ENCODE peak calls at places on chromosomes 1 and 21, in six cellular contexts. F is thyroid gland, H is A549, P is prostate gland, T is fibroblast of the aortic adventitia, Z is stomach. I is an unnamed sample.
A peak's percentile ranks its signal among the peaks of the same experiment; 100 is the strongest.

GRCh38 chr1:6603851-6604558 is 1.3 kb upstream of the KLHL21 start:
- DNase-seq in H (no peak), T (peak; percentile 91), Z (peak; percentile 84), F (peak; percentile 71), P (peak; percentile 80), I (peak; percentile 81)

GRCh38 chr1:89598450-89599331 is 34.2 kb upstream of the LRRC8C start:
- DNase-seq in Z (no peak), H (peak; percentile 31), F (no peak), T (peak; percentile 55), P (no peak), I (no peak)

GRCh38 chr1:46246548-46247432 is 773 bp upstream of the RAD54L start:
- DNase-seq in H (no peak), T (peak; percentile 42), P (no peak), F (peak; percentile 93), Z (no peak), I (peak; percentile 8)

GRCh38 chr21:42063578-42064521 is 7.3 kb upstream of the UMODL1 start:
- DNase-seq in Z (peak; percentile 73), H (no peak), T (no peak), P (peak; percentile 57), F (peak; percentile 67), I (no peak)

GRCh38 chr1:208534604-208534907 is 290.4 kb upstream of the PLXNA2 start:
- DNase-seq in Z (no peak), H (no peak), T (no peak), F (no peak), P (no peak), I (no peak)

GRCh38 chr1:208177656-208178055 is 66.5 kb downstream of the PLXNA2 start:
- DNase-seq in F (peak; percentile 53), T (no peak), H (no peak), P (no peak), Z (peak; percentile 51), I (no peak)

GRCh38 chr21:39093526-39093925 is 89.7 kb downstream of the PSMG1 start:
- DNase-seq in F (no peak), T (no peak), Z (no peak), P (no peak), H (no peak), I (no peak)

GRCh38 chr1:114671011-114671938 is 1.4 kb upstream of the DENND2C start:
- DNase-seq in Z (no peak), P (no peak), F (no peak), H (peak; percentile 3), T (peak; percentile 44), I (no peak)

GRCh38 chr21:35796834-35797233 is 263.5 kb downstream of the SETD4 start:
- DNase-seq in F (no peak), H (no peak), Z (no peak), T (peak; percentile 24), P (no peak), I (no peak)

GRCh38 chr1:113765306-113765705 is 6.0 kb upstream of the PHTF1 start:
- DNase-seq in T (peak; percentile 41), P (no peak), F (no peak), H (no peak), Z (no peak), I (no peak)

GRCh38 chr1:225580180-225581099 is 72.5 kb downstream of the ENAH start:
- DNase-seq in H (no peak), F (no peak), Z (no peak), P (no peak), T (peak; percentile 34), I (no peak)

GRCh38 chr1:48775817-48776399 is 783 bp downstream of the BEND5 start:
- DNase-seq in P (no peak), T (no peak), Z (no peak), H (no peak), F (no peak), I (no peak)

GRCh38 chr21:44816761-44817505 is 929 bp downstream of the SUMO3 start:
- DNase-seq in H (no peak), Z (no peak), T (no peak), F (no peak), P (no peak), I (no peak)

GRCh38 chr1:166354411-166354810 is 187.6 kb upstream of the FAM78B start:
- DNase-seq in Z (no peak), F (no peak), H (no peak), P (no peak), T (no peak), I (no peak)

GRCh38 chr1:11804666-11805453 is 904 bp downstream of the MTHFR start:
- DNase-seq in P (peak; percentile 53), F (peak; percentile 91), Z (peak; percentile 66), T (peak; percentile 78), H (no peak), I (peak; percentile 68)

GRCh38 chr1:47590523-47591225 is 152.8 kb downstream of the FOXD2 start:
- DNase-seq in F (no peak), Z (no peak), T (no peak), P (no peak), H (no peak), I (no peak)

GRCh38 chr1:111045033-111045722 is 81.5 kb upstream of the LRIF1 start:
- DNase-seq in H (no peak), P (no peak), T (peak; percentile 24), Z (peak; percentile 76), F (peak; percentile 27), I (no peak)

GRCh38 chr21:44337941-44338895 is 972 bp downstream of the CFAP410 start:
- DNase-seq in P (peak; percentile 64), T (peak; percentile 46), H (peak; percentile 65), Z (peak; percentile 66), F (peak; percentile 73), I (peak; percentile 47)

GRCh38 chr21:41727784-41728763 is 38.8 kb downstream of the RIPK4 start:
- DNase-seq in F (no peak), Z (no peak), P (no peak), T (no peak), H (no peak), I (no peak)

GRCh38 chr1:156804572-156805243 is 11.9 kb downstream of the SH2D2A start:
- DNase-seq in P (no peak), T (peak; percentile 65), Z (no peak), H (no peak), F (peak; percentile 65), I (peak; percentile 90)

GRCh38 chr1:229278120-229278741 is 7.3 kb downstream of the RAB4A start:
- DNase-seq in P (no peak), T (no peak), H (no peak), Z (no peak), F (no peak), I (no peak)

DNA sequence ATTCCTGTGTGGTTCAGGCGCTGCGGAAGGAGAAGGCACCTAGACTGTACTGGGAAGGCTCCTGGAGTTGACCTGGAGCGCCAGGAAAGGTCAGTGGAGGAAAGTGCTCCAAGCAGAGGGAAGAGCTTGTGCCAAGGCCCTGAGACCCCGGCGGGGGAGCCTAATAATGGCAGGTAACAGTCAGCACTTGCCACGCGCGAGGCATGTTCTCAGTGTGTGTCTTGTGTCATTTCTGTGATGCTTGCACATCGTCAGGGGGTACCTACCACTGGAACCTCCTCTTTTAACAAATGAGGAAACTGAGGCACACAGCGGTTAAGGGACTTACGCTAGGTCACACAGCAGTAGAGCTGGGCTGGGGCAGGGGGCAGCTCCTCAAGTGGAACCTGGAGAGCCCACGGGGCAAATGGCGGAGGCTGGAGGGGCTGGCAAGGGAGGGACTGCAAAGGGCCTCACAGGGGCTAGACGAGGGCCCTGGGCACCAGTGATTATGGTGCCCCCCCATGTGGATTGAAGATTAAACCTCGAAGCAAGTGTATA is 976 bp upstream of the BMP8B start:
- DNase-seq in T (no peak), Z (no peak), F (no peak), P (no peak), H (no peak), I (no peak)
- H3K4me3 ChIP-seq in T (no peak overlapping the region), Z (peak overlapping the region; percentile 64), F (peak overlapping the region; percentile 49), P (peak overlapping the region; percentile 61), H (peak overlapping the region; percentile 64), I (no peak overlapping the region)

DNA sequence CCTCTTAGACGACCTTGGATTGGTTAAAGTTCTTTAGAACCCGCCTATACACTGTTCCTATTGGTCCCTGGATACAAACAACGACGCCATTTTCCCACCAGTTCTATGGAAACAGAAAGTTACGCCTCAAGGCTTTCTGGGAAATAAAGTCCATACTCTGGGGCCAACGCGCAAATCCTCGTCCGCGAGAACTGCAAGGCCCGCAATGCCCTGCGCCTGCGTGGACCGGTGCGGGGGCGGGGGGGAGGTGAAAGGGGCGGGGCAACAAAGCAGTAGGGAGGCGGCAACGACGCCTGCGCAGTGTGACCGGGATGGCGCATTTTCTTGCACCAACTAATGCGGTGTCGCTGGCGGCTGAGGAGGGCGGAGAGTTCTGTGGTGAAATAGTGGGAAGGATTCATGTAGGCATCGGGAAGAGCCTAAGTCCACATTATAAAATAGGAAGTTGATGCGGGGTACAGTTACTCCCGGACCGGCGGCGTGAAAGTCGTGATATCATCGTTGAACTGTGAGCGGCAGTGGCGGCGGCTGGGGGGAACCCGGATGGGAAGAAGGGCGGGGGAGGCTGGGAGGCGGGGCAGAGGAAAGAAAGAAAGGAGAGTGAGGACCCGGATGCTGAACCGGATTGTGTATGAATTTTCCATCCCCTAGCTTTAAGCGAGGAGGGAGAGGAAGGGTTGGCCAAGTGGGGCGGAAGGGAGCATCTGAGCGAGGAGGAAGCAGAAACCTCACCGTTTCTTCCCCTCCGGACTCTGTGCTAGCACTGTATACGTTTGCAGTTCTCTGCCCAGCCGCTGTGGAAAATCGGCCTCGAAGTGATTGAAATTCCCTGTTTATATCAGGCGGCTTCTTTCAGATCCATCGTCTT is at the start of gene GGPS1:
- DNase-seq in F (peak; percentile 97), P (peak; percentile 98), Z (peak; percentile 99), T (peak; percentile 100), H (peak; percentile 100), I (peak; percentile 99)
- TF ChIP-seq CTCF in F (no peak), P (no peak), Z (no peak), T (peak; percentile 26), H (peak; percentile 12), I (no peak)

DNA sequence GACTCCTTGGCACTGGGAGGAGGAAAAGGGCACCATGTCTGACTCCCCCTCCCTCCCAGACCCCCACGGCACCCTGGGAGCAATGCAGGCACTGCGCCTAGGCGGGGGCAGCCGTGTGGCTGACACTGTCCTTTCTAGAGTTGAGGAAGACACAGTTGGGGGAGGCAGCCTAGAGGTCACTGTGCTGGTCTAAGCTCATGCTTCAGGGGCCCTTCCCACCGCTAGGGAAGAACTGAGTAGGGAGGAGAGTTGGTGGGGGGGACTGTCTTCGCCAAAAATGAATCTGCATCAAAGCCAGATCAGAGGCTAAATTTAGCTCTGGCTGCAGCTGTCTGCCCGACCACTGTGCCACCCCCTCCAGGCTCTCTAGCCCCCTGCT is 3.4 kb downstream of the SEMA6C start:
- DNase-seq in F (no peak), T (no peak), P (no peak), Z (no peak), H (no peak), I (no peak)
- H3K4me3 ChIP-seq in F (no peak overlapping the region), T (no peak overlapping the region), P (no peak overlapping the region), Z (no peak overlapping the region), H (no peak overlapping the region), I (no peak overlapping the region)

DNA sequence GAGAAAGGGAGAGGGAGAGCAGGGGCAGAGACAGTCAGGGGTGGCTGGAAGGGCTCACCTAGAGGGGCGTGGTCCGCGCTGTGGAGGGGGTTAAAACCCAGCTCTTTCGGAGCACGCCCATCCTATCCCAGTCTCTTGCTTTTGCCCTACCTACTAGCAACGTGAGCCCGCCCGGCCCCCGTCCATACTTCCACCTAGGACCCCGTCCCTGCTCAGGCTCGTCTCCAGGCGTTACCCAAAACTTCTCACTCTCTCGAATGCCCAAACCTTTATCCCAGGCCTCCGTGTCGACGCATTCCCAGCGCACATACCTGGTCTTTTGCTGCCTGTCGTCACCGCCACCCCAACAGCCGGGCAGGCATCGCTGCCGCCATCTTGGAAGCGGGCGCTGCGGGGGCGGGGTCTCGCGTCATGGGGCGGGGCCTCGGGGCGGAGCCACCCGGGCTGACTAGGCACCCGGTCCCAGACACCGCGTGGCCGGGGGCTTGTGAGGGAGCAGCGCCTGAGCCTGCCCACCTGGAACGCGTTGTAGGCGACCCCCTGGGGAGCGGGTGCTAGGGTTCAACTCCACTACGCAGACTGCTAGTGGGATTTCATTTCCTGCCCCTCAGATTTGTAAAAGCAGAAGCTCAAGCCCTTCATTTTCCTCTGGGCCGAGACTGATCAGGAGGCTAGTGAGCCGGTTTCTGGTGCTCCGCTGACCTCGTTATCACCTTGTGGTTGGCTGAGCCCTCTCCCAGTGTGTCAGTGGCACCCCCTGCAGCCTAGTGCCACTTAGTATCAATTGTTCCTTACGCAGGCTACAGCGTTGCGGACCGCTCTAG is at the start of gene B4GALT3:
- DNase-seq in T (peak; percentile 62), F (peak; percentile 88), P (peak; percentile 84), H (peak; percentile 81), Z (peak; percentile 92), I (no peak)
- TF ChIP-seq CTCF in T (no peak), F (no peak), P (no peak), H (no peak), Z (no peak), I (peak; percentile 14)

I was measured in retinal pigment epithelial cell.